ENCODE peak calls at places on chromosomes 13 and 19, in eight cellular contexts. O, U, Y, K, E, W, F and H are unnamed samples.

GRCh38 chr13:53004605-53005004 is 24.0 kb upstream of the OLFM4 start:
- DNase-seq in K (no peak), E (no peak), O (no peak), Y (no peak), U (no peak), W (peak; percentile 28), F (no peak), H (peak; percentile 14)

GRCh38 chr19:41626877-41627276 is at the start of gene CEACAM4:
- DNase-seq in U (no peak), K (no peak), W (no peak), Y (no peak), O (no peak), F (no peak), E (peak; percentile 32), H (no peak)

GRCh38 chr19:48481191-48481500 is 12.0 kb downstream of the CYTH2 start:
- DNase-seq in W (no peak), O (no peak), E (no peak), Y (no peak), F (no peak), U (no peak), K (no peak), H (no peak)

GRCh38 chr19:46605356-46605821 is 4.3 kb downstream of the CALM3 start:
- DNase-seq in O (no peak), W (no peak), E (no peak), Y (no peak), K (peak; percentile 61), U (no peak), F (no peak), H (no peak)

GRCh38 chr19:44779150-44779549 is 1.5 kb downstream of the CBLC start:
- DNase-seq in K (no peak), W (no peak), F (no peak), E (no peak), O (no peak), U (no peak), Y (no peak), H (no peak)

GRCh38 chr13:71801781-71802180 is 65.2 kb downstream of the DACH1 start:
- DNase-seq in U (no peak), F (peak; percentile 65), W (peak; percentile 71), O (no peak), K (no peak), Y (no peak), E (no peak), H (peak; percentile 56)

GRCh38 chr13:110215606-110216005 is 91.4 kb downstream of the COL4A1 start:
- DNase-seq in K (no peak), E (no peak), Y (no peak), W (no peak), O (no peak), U (no peak), F (no peak), H (no peak)

GRCh38 chr19:8641908-8642547 is 11.6 kb downstream of the NFILZ start:
- DNase-seq in W (no peak), E (no peak), K (no peak), U (no peak), Y (peak; percentile 32), F (peak; percentile 5), O (no peak), H (no peak)

GRCh38 chr19:28665748-28666147 is 547.2 kb downstream of the UQCRFS1 start:
- DNase-seq in O (no peak), Y (no peak), K (no peak), F (no peak), U (no peak), W (no peak), E (no peak), H (no peak)

GRCh38 chr19:46755077-46755852 is 9.0 kb upstream of the STRN4 start:
- DNase-seq in O (no peak), U (no peak), K (no peak), W (no peak), F (no peak), E (peak; percentile 26), Y (no peak), H (no peak)

GRCh38 chr19:49977111-49977510 is 16.1 kb upstream of the SIGLEC11 start:
- DNase-seq in E (no peak), F (no peak), U (no peak), K (no peak), Y (no peak), O (peak; percentile 40), W (no peak), H (no peak)

GRCh38 chr19:45074744-45075143 is 1.5 kb downstream of the ZNF296 start:
- DNase-seq in K (no peak), Y (no peak), E (no peak), U (no peak), F (no peak), O (no peak), W (no peak), H (no peak)

GRCh38 chr13:71303144-71303543 is 563.9 kb downstream of the DACH1 start:
- DNase-seq in E (no peak), W (peak; percentile 27), Y (peak; percentile 2), K (no peak), F (no peak), O (no peak), U (no peak), H (peak; percentile 20)

GRCh38 chr13:43669101-43669500 is 117.7 kb downstream of the ENOX1 start:
- DNase-seq in Y (no peak), E (no peak), K (no peak), W (no peak), F (no peak), U (no peak), O (no peak), H (no peak)

GRCh38 chr13:45518525-45519235 is 53.9 kb downstream of the COG3 start:
- DNase-seq in E (no peak), U (no peak), O (no peak), Y (no peak), K (no peak), W (no peak), F (no peak), H (no peak)

GRCh38 chr13:19604306-19604705 is 29.2 kb upstream of the MPHOSPH8 start:
- DNase-seq in E (no peak), U (no peak), O (no peak), F (no peak), Y (no peak), W (no peak), K (no peak), H (no peak)

GRCh38 chr19:6761053-6761676 is 6.1 kb downstream of the SH2D3A start:
- DNase-seq in K (no peak), O (peak; percentile 7), W (no peak), F (no peak), U (no peak), Y (no peak), E (no peak), H (no peak)

GRCh38 chr13:27044837-27045570 is 126.6 kb downstream of the USP12 start:
- DNase-seq in Y (no peak), K (no peak), U (no peak), O (no peak), W (no peak), F (no peak), E (no peak), H (no peak)

GRCh38 chr13:91045351-91046034 is 302.0 kb upstream of the MIR17HG start:
- DNase-seq in E (no peak), F (no peak), K (no peak), W (peak; percentile 5), U (no peak), O (no peak), Y (no peak), H (peak; percentile 10)

GRCh38 chr19:55703790-55704215 is 28.8 kb downstream of the EPN1 start:
- DNase-seq in W (no peak), F (no peak), K (peak; percentile 79), U (no peak), E (peak; percentile 60), Y (no peak), O (peak; percentile 77), H (no peak)

GRCh38 chr19:13995017-13995728 is 10.9 kb downstream of the RFX1 start:
- DNase-seq in K (no peak), W (no peak), O (no peak), F (no peak), E (peak; percentile 60), U (no peak), Y (no peak), H (no peak)

GRCh38 chr13:48892311-48892710 is 83.4 kb upstream of the FNDC3A start:
- DNase-seq in Y (no peak), E (no peak), O (no peak), F (no peak), W (no peak), U (no peak), K (no peak), H (no peak)

GRCh38 chr13:21463424-21463823 is 4.3 kb upstream of the ZDHHC20 start:
- DNase-seq in W (no peak), Y (no peak), U (no peak), K (no peak), O (no peak), E (no peak), F (no peak), H (no peak)

GRCh38 chr13:29925457-29925856 is 75.0 kb upstream of the UBL3 start:
- DNase-seq in U (no peak), W (no peak), Y (peak; percentile 74), O (no peak), F (peak; percentile 52), E (peak; percentile 30), K (peak; percentile 72), H (peak; percentile 72)

GRCh38 chr19:45505151-45505995 is 1.9 kb upstream of the VASP start:
- DNase-seq in F (no peak), E (no peak), Y (no peak), O (no peak), K (no peak), W (no peak), U (no peak), H (no peak)

GRCh38 chr13:95153647-95154405 is 147.4 kb downstream of the ABCC4 start:
- DNase-seq in U (no peak), Y (no peak), O (no peak), K (no peak), E (no peak), W (peak; percentile 58), F (no peak), H (peak; percentile 4)

GRCh38 chr19:54921082-54921481 is 15.1 kb downstream of the NCR1 start:
- DNase-seq in F (no peak), W (no peak), U (no peak), K (no peak), E (no peak), Y (no peak), O (no peak), H (no peak)

GRCh38 chr13:47298506-47298905 is 401.7 kb upstream of the HTR2A start:
- DNase-seq in W (no peak), F (no peak), K (no peak), U (no peak), O (no peak), Y (no peak), E (no peak), H (no peak)

GRCh38 chr19:53824134-53824611 is at the start of gene NLRP12:
- DNase-seq in F (no peak), E (no peak), O (peak; percentile 69), K (peak; percentile 68), Y (no peak), W (no peak), U (no peak), H (no peak)

GRCh38 chr13:53028063-53028462 is 550 bp upstream of the OLFM4 start:
- DNase-seq in U (no peak), W (no peak), O (no peak), F (no peak), E (no peak), Y (no peak), K (no peak), H (no peak)

GRCh38 chr19:47573076-47574026 is at the start of gene ZNF541:
- DNase-seq in Y (no peak), K (peak; percentile 83), W (peak; percentile 51), U (peak; percentile 81), E (peak; percentile 72), O (peak; percentile 85), F (no peak), H (no peak)

GRCh38 chr13:109755551-109755950 is 30.8 kb downstream of the IRS2 start:
- DNase-seq in K (no peak), E (no peak), U (no peak), W (no peak), O (no peak), F (no peak), Y (no peak), H (no peak)

GRCh38 chr19:49564616-49565045 is 15.7 kb downstream of the NOSIP start:
- DNase-seq in W (no peak), F (no peak), U (no peak), E (no peak), K (no peak), O (no peak), Y (no peak), H (no peak)

GRCh38 chr13:38905081-38905480 is 85.5 kb downstream of the STOML3 start:
- DNase-seq in F (no peak), K (no peak), O (no peak), W (peak; percentile 74), U (no peak), Y (no peak), E (no peak), H (no peak)